ENCODE peak calls at places on chromosomes 16 and 17, in eight cellular contexts. One of them, this sample, is unnamed.

GRCh38 chr16:11014159-11014558 is 69.8 kb downstream of the CLEC16A start:
- DNase-seq in esophagus muscularis mucosa: no peak
- DNase-seq in thoracic aorta: no peak
- DNase-seq in AG10803: no peak
- DNase-seq in A549: no peak
- DNase-seq in CD8-positive, alpha-beta T cell: no peak
- DNase-seq in astrocyte of the spinal cord: no peak
- DNase-seq in choroid plexus epithelial cell: peak
- DNase-seq in this sample: peak

GRCh38 chr17:38870259-38871165 is 654 bp downstream of the LASP1 start:
- DNase-seq in astrocyte of the spinal cord: peak
- DNase-seq in CD8-positive, alpha-beta T cell: peak
- DNase-seq in thoracic aorta: peak
- DNase-seq in A549: peak
- DNase-seq in esophagus muscularis mucosa: no peak
- DNase-seq in AG10803: peak
- DNase-seq in choroid plexus epithelial cell: peak
- DNase-seq in this sample: peak

GRCh38 chr17:34571428-34572130 is 7.8 kb upstream of the TMEM132E start:
- DNase-seq in choroid plexus epithelial cell: no peak
- DNase-seq in CD8-positive, alpha-beta T cell: no peak
- DNase-seq in astrocyte of the spinal cord: no peak
- DNase-seq in A549: no peak
- DNase-seq in AG10803: no peak
- DNase-seq in esophagus muscularis mucosa: no peak
- DNase-seq in thoracic aorta: no peak
- DNase-seq in this sample: no peak

GRCh38 chr16:84442416-84443145 is 61.9 kb downstream of the MEAK7 start:
- DNase-seq in esophagus muscularis mucosa: no peak
- DNase-seq in AG10803: no peak
- DNase-seq in choroid plexus epithelial cell: no peak
- DNase-seq in CD8-positive, alpha-beta T cell: no peak
- DNase-seq in A549: no peak
- DNase-seq in thoracic aorta: no peak
- DNase-seq in astrocyte of the spinal cord: no peak
- DNase-seq in this sample: no peak

GRCh38 chr16:20612551-20613470 is 36.6 kb upstream of the ACSM2B start:
- DNase-seq in esophagus muscularis mucosa: no peak
- DNase-seq in AG10803: no peak
- DNase-seq in A549: no peak
- DNase-seq in CD8-positive, alpha-beta T cell: no peak
- DNase-seq in choroid plexus epithelial cell: no peak
- DNase-seq in thoracic aorta: peak
- DNase-seq in astrocyte of the spinal cord: no peak
- DNase-seq in this sample: no peak

GRCh38 chr17:8832711-8833352 is 33.7 kb upstream of the MFSD6L start:
- DNase-seq in AG10803: no peak
- DNase-seq in esophagus muscularis mucosa: peak
- DNase-seq in astrocyte of the spinal cord: no peak
- DNase-seq in A549: no peak
- DNase-seq in CD8-positive, alpha-beta T cell: no peak
- DNase-seq in choroid plexus epithelial cell: no peak
- DNase-seq in thoracic aorta: no peak
- DNase-seq in this sample: no peak

GRCh38 chr17:56798916-56799315 is 34.8 kb downstream of the C17orf67 start:
- DNase-seq in esophagus muscularis mucosa: no peak
- DNase-seq in astrocyte of the spinal cord: no peak
- DNase-seq in AG10803: peak
- DNase-seq in CD8-positive, alpha-beta T cell: no peak
- DNase-seq in thoracic aorta: no peak
- DNase-seq in choroid plexus epithelial cell: peak
- DNase-seq in A549: no peak
- DNase-seq in this sample: no peak

GRCh38 chr17:61397086-61397842 is 2.4 kb upstream of the TBX2 start:
- DNase-seq in A549: no peak
- DNase-seq in choroid plexus epithelial cell: no peak
- DNase-seq in esophagus muscularis mucosa: no peak
- DNase-seq in astrocyte of the spinal cord: no peak
- DNase-seq in thoracic aorta: no peak
- DNase-seq in AG10803: no peak
- DNase-seq in CD8-positive, alpha-beta T cell: no peak
- DNase-seq in this sample: no peak

GRCh38 chr16:29898786-29899515 is 399 bp downstream of the SEZ6L2 start:
- DNase-seq in thoracic aorta: no peak
- DNase-seq in CD8-positive, alpha-beta T cell: no peak
- DNase-seq in choroid plexus epithelial cell: no peak
- DNase-seq in esophagus muscularis mucosa: no peak
- DNase-seq in A549: peak
- DNase-seq in astrocyte of the spinal cord: no peak
- DNase-seq in AG10803: no peak
- DNase-seq in this sample: no peak

GRCh38 chr17:31579265-31579664 is 187.8 kb downstream of the RAB11FIP4 start:
- DNase-seq in esophagus muscularis mucosa: no peak
- DNase-seq in CD8-positive, alpha-beta T cell: no peak
- DNase-seq in choroid plexus epithelial cell: peak
- DNase-seq in astrocyte of the spinal cord: peak
- DNase-seq in A549: no peak
- DNase-seq in thoracic aorta: no peak
- DNase-seq in AG10803: no peak
- DNase-seq in this sample: peak

GRCh38 chr16:57634171-57634570 is 5.7 kb downstream of the ADGRG1 start:
- DNase-seq in choroid plexus epithelial cell: no peak
- DNase-seq in astrocyte of the spinal cord: no peak
- DNase-seq in A549: no peak
- DNase-seq in CD8-positive, alpha-beta T cell: no peak
- DNase-seq in esophagus muscularis mucosa: no peak
- DNase-seq in AG10803: peak
- DNase-seq in thoracic aorta: no peak
- DNase-seq in this sample: peak

GRCh38 chr17:52495646-52496045 is 337.1 kb upstream of the CA10 start:
- DNase-seq in esophagus muscularis mucosa: no peak
- DNase-seq in CD8-positive, alpha-beta T cell: no peak
- DNase-seq in astrocyte of the spinal cord: no peak
- DNase-seq in AG10803: no peak
- DNase-seq in choroid plexus epithelial cell: no peak
- DNase-seq in thoracic aorta: no peak
- DNase-seq in A549: no peak
- DNase-seq in this sample: no peak

GRCh38 chr16:13733561-13733960 is 186.4 kb upstream of the ERCC4 start:
- DNase-seq in A549: no peak
- DNase-seq in AG10803: no peak
- DNase-seq in thoracic aorta: no peak
- DNase-seq in CD8-positive, alpha-beta T cell: no peak
- DNase-seq in choroid plexus epithelial cell: no peak
- DNase-seq in esophagus muscularis mucosa: no peak
- DNase-seq in astrocyte of the spinal cord: no peak
- DNase-seq in this sample: no peak
- TF ChIP-seq CTCF in A549: no peak
- TF ChIP-seq CTCF in AG10803: no peak
- TF ChIP-seq CTCF in thoracic aorta: no peak
- TF ChIP-seq CTCF in CD8-positive, alpha-beta T cell: no peak
- TF ChIP-seq CTCF in choroid plexus epithelial cell: no peak
- TF ChIP-seq CTCF in esophagus muscularis mucosa: no peak
- TF ChIP-seq CTCF in astrocyte of the spinal cord: no peak
- TF ChIP-seq CTCF in this sample: no peak

DNA sequence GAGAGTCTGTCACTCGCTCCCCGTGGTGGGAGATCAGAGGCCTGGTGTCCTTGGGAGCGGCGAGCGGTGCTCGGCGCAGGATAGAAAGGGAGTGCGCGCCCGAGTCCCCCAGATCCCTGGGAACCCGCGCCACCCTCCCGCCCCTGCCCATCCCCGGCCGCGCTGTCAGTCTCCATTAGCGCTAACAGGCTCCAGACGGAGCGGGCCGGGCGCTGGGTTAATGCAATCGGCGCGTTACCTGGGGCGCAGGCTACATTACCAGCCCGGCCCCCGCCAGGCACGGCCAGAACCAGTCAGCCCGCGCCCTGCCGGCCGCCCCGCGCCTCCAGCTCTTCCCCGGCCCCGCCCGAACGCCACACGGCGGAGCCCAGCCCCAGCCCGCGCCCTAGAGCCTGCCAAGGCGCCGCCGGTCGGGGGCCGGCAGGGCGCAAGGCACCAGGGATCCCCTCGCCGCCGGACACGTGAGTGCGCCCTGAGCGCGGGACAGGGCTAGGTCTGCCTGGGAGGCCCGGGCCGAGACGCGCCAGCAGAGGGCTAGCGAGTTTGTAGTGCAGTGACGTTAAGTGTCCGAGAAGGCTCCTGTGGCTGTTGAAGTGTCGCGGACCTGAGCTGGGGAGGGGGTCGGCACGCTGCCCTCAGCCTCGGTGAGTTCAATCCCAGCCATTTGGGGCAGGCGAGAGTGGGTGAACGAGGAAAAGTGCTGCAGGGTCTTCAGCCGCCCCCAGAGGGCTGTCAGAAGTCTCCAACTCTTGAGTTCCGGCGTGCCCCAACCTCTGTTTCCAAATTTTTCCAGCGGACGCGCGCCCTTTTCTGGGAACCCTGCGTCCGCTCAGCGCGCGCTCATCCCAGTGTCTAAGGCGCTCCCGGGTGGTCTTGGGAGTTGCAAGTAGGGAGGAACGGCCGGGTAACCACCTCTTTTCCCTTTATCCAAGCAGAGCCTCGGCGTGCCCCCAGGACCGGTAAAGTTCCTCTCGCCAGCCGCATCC is at the start of gene SLC6A2:
- DNase-seq in A549: no peak
- DNase-seq in choroid plexus epithelial cell: no peak
- DNase-seq in CD8-positive, alpha-beta T cell: no peak
- DNase-seq in AG10803: no peak
- DNase-seq in astrocyte of the spinal cord: no peak
- DNase-seq in esophagus muscularis mucosa: no peak
- DNase-seq in thoracic aorta: no peak
- DNase-seq in this sample: peak
- H3K4me3 ChIP-seq in A549: no peak
- H3K4me3 ChIP-seq in choroid plexus epithelial cell: no peak
- H3K4me3 ChIP-seq in CD8-positive, alpha-beta T cell: no peak
- H3K4me3 ChIP-seq in AG10803: no peak
- H3K4me3 ChIP-seq in astrocyte of the spinal cord: no peak
- H3K4me3 ChIP-seq in esophagus muscularis mucosa: peak
- H3K4me3 ChIP-seq in thoracic aorta: peak
- H3K4me3 ChIP-seq in this sample: peak

DNA sequence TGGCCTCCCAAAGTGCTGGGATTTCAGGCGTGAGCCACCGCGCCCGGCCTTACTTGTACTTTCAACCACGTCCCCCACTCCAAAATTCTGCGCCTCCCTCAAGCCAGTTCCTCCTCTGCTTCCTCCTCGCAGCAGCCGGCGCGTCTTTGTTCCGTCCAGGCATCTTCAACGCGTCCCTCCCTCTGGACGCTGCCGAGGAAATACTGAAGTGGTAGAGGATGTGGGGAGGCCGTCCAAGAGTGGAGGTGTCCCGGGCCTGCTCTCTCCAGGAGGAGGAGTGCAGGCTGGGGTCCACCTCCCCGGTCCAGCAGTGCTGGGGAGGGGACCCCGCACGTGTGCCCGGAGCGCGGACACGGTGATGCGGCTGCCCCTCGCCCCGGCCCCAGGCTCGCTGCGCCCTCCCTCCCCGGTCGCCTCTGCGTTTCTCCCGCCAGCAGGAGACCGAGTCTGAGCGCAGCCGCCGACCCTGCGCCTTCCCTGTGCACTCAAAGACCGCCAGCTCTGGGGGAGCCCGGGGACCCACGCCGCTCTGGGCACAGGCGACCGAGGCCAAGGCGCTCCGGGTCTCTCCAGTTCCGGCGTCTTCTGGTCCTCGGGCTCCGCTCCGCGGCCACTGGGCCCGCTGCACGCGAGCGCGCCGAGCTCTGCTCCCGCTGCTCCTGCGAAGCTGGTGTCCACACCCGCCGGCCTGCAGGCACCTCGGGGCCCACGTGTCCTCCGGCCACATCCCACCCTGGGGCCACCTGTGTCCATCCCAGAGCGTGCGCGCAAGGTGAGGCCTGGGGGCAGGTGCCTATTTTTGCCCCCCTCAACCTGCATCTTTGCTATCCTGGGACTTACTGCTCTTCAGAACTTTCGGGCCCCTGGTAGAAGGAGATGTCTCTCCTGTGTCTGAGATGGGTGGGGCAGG is 31.7 kb downstream of the OSBPL7 start:
- DNase-seq in esophagus muscularis mucosa: peak
- DNase-seq in AG10803: peak
- DNase-seq in choroid plexus epithelial cell: peak
- DNase-seq in CD8-positive, alpha-beta T cell: peak
- DNase-seq in A549: peak
- DNase-seq in astrocyte of the spinal cord: peak
- DNase-seq in thoracic aorta: no peak
- DNase-seq in this sample: peak
- TF ChIP-seq CTCF in esophagus muscularis mucosa: peak
- TF ChIP-seq CTCF in AG10803: peak
- TF ChIP-seq CTCF in choroid plexus epithelial cell: peak
- TF ChIP-seq CTCF in CD8-positive, alpha-beta T cell: peak
- TF ChIP-seq CTCF in A549: peak
- TF ChIP-seq CTCF in astrocyte of the spinal cord: peak
- TF ChIP-seq CTCF in thoracic aorta: peak
- TF ChIP-seq CTCF in this sample: peak

GRCh38 chr16:68448360-68448970 is at the start of gene SMPD3:
- DNase-seq in AG10803: peak
- DNase-seq in CD8-positive, alpha-beta T cell: peak
- DNase-seq in A549: peak
- DNase-seq in astrocyte of the spinal cord: peak
- DNase-seq in esophagus muscularis mucosa: peak
- DNase-seq in choroid plexus epithelial cell: peak
- DNase-seq in thoracic aorta: peak
- DNase-seq in this sample: peak

GRCh38 chr16:68445458-68445857 is 2.9 kb downstream of the SMPD3 start:
- DNase-seq in CD8-positive, alpha-beta T cell: peak
- DNase-seq in esophagus muscularis mucosa: no peak
- DNase-seq in thoracic aorta: no peak
- DNase-seq in AG10803: no peak
- DNase-seq in astrocyte of the spinal cord: no peak
- DNase-seq in A549: peak
- DNase-seq in choroid plexus epithelial cell: peak
- DNase-seq in this sample: peak

GRCh38 chr16:68450741-68451140 is 2.4 kb upstream of the SMPD3 start:
- DNase-seq in AG10803: peak
- DNase-seq in A549: no peak
- DNase-seq in CD8-positive, alpha-beta T cell: no peak
- DNase-seq in thoracic aorta: no peak
- DNase-seq in astrocyte of the spinal cord: no peak
- DNase-seq in choroid plexus epithelial cell: no peak
- DNase-seq in esophagus muscularis mucosa: no peak
- DNase-seq in this sample: peak

GRCh38 chr16:68446941-68447675 is 1.2 kb downstream of the SMPD3 start:
- DNase-seq in esophagus muscularis mucosa: no peak
- DNase-seq in choroid plexus epithelial cell: no peak
- DNase-seq in A549: no peak
- DNase-seq in CD8-positive, alpha-beta T cell: no peak
- DNase-seq in astrocyte of the spinal cord: no peak
- DNase-seq in thoracic aorta: no peak
- DNase-seq in AG10803: no peak
- DNase-seq in this sample: no peak

DNA sequence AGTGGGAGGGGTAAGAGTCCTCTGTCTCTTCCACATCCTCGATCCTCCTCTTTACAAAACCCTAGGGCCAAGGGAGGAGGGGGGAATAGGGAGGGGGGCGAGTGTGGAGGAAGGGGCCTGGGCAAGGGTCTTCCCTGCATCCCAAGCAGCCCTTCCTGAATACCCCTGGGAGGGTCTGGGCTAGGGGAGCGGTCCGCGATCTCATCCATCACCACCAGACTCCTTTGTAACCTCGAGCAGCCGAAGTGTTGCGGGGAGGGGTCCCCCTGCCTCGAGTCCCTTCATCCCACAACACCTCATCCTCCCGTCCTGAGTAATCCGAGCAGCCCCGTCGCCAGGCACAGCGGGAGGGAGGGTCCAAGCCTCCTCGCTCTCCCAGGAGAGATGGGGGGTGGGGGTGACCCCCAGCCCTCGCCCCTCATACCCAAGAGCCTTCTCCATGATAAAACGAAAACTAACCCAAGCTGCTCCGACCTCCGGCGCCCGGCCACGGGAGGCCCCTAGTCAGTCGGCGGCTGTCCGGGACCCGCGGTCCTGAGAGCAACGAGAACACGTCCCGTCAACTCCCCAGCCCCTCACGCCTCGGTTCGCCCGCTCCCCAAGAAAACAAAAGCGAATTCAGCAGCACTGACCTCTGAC is 468 bp downstream of the SMPD3 start:
- DNase-seq in thoracic aorta: no peak
- DNase-seq in AG10803: no peak
- DNase-seq in A549: no peak
- DNase-seq in CD8-positive, alpha-beta T cell: no peak
- DNase-seq in astrocyte of the spinal cord: no peak
- DNase-seq in esophagus muscularis mucosa: no peak
- DNase-seq in choroid plexus epithelial cell: no peak
- DNase-seq in this sample: no peak
- H3K4me3 ChIP-seq in thoracic aorta: peak
- H3K4me3 ChIP-seq in AG10803: peak
- H3K4me3 ChIP-seq in A549: peak
- H3K4me3 ChIP-seq in CD8-positive, alpha-beta T cell: peak
- H3K4me3 ChIP-seq in astrocyte of the spinal cord: peak
- H3K4me3 ChIP-seq in esophagus muscularis mucosa: peak
- H3K4me3 ChIP-seq in choroid plexus epithelial cell: peak
- H3K4me3 ChIP-seq in this sample: peak

This sample was measured in epithelial cell of esophagus.